ENCODE peak calls at places on chromosomes 11 and 22, in eight cellular contexts. J is dorsolateral prefrontal cortex; Q is SJSA1; A is CD8-positive, alpha-beta T cell; R is brain microvascular endothelial cell; Z is epithelial cell of proximal tubule; Y is body of pancreas; B is neuronal stem cell. W is an unnamed sample.

GRCh38 chr11:97722721-97723120 is 1298.0 kb upstream of the CNTN5 start:
- DNase-seq in J (no peak), Q (no peak), A (no peak), R (no peak), Z (no peak), Y (no peak), B (no peak), W (no peak)

GRCh38 chr11:28673687-28674431 is 565.7 kb downstream of the METTL15 start:
- DNase-seq in J (no peak), Q (no peak), A (no peak), R (no peak), Z (no peak), Y (no peak), B (no peak), W (no peak)

GRCh38 chr11:132716037-132716436 is 816.3 kb downstream of the OPCML start:
- DNase-seq in J (no peak), Q (no peak), A (no peak), R (no peak), Z (no peak), Y (no peak), B (no peak), W (no peak)

GRCh38 chr11:130849215-130849568 is 67.1 kb downstream of the SNX19 start:
- DNase-seq in J (peak), Q (no peak), A (no peak), R (no peak), Z (no peak), Y (no peak), B (no peak), W (no peak)

GRCh38 chr11:17531071-17531817 is 13.0 kb downstream of the USH1C start:
- DNase-seq in J (no peak), Q (no peak), A (no peak), R (no peak), Z (no peak), Y (no peak), B (no peak), W (no peak)

GRCh38 chr11:115637842-115638241 is 133.6 kb upstream of the CADM1 start:
- DNase-seq in J (no peak), Q (no peak), A (no peak), R (no peak), Z (no peak), Y (no peak), B (no peak), W (no peak)

GRCh38 chr11:61860054-61860903 is 31.1 kb downstream of the FADS3 start:
- DNase-seq in J (no peak), Q (no peak), A (no peak), R (no peak), Z (no peak), Y (peak), B (no peak), W (no peak)

GRCh38 chr11:83691387-83692088 is 405.4 kb upstream of the CCDC90B start:
- DNase-seq in J (no peak), Q (no peak), A (no peak), R (peak), Z (no peak), Y (peak), B (no peak), W (no peak)

GRCh38 chr22:23126165-23127054 is 15.4 kb downstream of the RSPH14 start:
- DNase-seq in J (no peak), Q (no peak), A (no peak), R (no peak), Z (no peak), Y (no peak), B (no peak), W (no peak)

GRCh38 chr11:35864131-35864530 is 79.7 kb upstream of the LDLRAD3 start:
- DNase-seq in J (no peak), Q (no peak), A (no peak), R (no peak), Z (no peak), Y (no peak), B (no peak), W (no peak)

GRCh38 chr11:75855191-75855590 is 40.2 kb downstream of the UVRAG start:
- DNase-seq in J (no peak), Q (no peak), A (no peak), R (no peak), Z (peak), Y (no peak), B (no peak), W (no peak)

DNA sequence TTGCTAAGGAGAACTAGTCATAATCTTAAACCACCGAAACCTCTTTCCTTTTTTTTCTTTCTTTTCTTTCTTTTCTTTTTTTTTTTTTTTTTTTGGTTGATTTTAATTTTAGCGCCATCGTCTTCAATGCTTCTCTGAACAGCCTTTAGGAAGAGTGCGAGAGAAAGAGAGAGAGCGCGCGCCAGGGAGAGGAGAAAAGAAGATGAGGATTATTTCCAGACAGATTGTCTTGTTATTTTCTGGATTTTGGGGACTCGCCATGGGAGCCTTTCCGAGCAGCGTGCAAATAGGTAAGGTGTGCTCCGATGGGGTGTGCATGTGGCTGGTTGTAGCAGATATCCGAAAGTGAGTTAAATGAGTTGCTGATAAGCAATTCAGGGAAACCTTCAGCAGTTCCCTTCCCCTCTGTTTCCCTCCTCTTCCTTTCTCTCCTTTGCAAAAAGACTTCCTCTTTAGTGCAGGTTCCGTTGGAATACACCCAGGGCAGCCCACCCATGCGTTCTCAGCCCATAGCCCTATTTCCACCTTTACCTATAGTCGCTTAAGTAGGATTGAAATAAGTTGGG is 1.0 kb downstream of the GRIA4 start:
- DNase-seq in J (no peak), Q (no peak), A (no peak), R (no peak), Z (no peak), Y (no peak), B (no peak), W (no peak)
- H3K4me3 ChIP-seq in J (peak), Q (no peak), A (no peak), R (peak), Z (peak), Y (no peak), B (peak), W (peak)

GRCh38 chr22:28051787-28052356 is 132.8 kb upstream of the PITPNB start:
- DNase-seq in J (peak), Q (peak), A (peak), R (peak), Z (no peak), Y (peak), B (peak), W (no peak)

GRCh38 chr22:28052818-28053217 is 133.8 kb upstream of the PITPNB start:
- DNase-seq in J (peak), Q (no peak), A (no peak), R (no peak), Z (no peak), Y (no peak), B (peak), W (no peak)

GRCh38 chr22:28053871-28054621 is 135.0 kb upstream of the PITPNB start:
- DNase-seq in J (no peak), Q (no peak), A (no peak), R (no peak), Z (no peak), Y (no peak), B (no peak), W (no peak)

GRCh38 chr22:28048529-28048928 is 129.5 kb upstream of the PITPNB start:
- DNase-seq in J (no peak), Q (no peak), A (no peak), R (no peak), Z (no peak), Y (no peak), B (no peak), W (no peak)

DNA sequence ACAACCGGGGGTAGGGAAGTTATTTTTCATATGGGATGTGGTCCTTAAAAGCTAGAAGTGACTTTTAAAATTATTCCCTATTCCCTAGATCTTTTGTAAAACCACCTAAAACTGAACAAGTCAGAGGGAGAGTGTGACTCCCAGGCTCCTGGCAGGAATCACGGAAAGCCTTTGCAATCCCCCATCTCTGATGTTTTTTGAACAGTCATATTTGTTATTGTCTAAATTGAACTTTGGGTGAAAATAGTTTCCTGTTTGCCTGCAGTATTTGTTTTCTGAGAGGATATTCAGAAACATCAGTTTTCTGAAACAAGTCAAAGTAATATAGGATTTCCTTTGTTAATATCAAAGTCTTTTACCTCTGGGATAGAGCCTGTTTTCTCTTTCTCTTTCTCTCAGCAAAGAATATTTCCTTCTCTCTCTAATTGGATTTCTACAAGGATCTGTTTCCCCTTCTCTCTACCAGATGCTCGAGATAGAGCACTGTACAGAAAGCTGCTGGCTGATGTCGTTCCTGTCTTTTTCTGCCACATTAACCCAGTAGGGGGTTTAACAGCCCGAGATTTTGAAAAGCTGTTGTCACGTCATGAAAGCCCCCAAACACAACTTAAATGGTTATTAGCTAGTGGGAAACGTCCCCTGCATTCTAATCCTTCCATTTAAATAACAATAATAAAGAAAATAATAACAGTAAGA is 132.2 kb upstream of the PITPNB start:
- DNase-seq in J (no peak), Q (no peak), A (no peak), R (no peak), Z (no peak), Y (no peak), B (no peak), W (no peak)
- H3K4me3 ChIP-seq in J (no peak), Q (no peak), A (no peak), R (no peak), Z (no peak), Y (no peak), B (no peak), W (no peak)

DNA sequence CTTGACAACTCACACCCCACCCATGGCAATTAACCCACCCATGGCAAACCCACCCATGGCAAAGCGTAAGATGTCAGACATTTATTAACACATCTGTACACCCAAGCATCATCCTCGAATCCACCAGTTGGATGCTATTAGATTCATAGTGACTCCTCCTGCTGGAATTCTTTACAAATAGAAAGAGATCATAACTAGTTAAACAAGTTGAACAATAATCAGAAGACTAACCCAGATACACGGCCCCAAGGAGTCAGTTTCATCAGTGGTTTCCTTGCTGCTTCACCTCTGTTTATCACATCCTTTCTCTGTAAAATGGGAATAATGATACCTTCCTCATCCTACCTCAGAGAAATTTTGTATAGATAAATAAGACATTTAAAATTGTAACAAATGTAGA is 5.1 kb downstream of the GTPBP1 start:
- DNase-seq in J (no peak), Q (no peak), A (no peak), R (no peak), Z (no peak), Y (no peak), B (no peak), W (no peak)
- H3K4me3 ChIP-seq in J (no peak), Q (no peak), A (no peak), R (no peak), Z (no peak), Y (no peak), B (no peak), W (no peak)

GRCh38 chr22:35482974-35483373 is 57.7 kb upstream of the RASD2 start:
- DNase-seq in J (no peak), Q (no peak), A (no peak), R (no peak), Z (no peak), Y (no peak), B (no peak), W (no peak)

GRCh38 chr22:35483730-35484129 is 56.9 kb upstream of the RASD2 start:
- DNase-seq in J (no peak), Q (no peak), A (no peak), R (no peak), Z (no peak), Y (no peak), B (no peak), W (no peak)

GRCh38 chr22:35480143-35480542 is 60.5 kb upstream of the RASD2 start:
- DNase-seq in J (no peak), Q (no peak), A (no peak), R (no peak), Z (peak), Y (peak), B (no peak), W (no peak)

GRCh38 chr22:35480627-35481565 is 59.7 kb upstream of the RASD2 start:
- DNase-seq in J (peak), Q (no peak), A (no peak), R (no peak), Z (no peak), Y (no peak), B (no peak), W (no peak)

GRCh38 chr22:35482311-35482710 is 58.3 kb upstream of the RASD2 start:
- DNase-seq in J (no peak), Q (no peak), A (no peak), R (no peak), Z (no peak), Y (no peak), B (no peak), W (no peak)
- H3K4me3 ChIP-seq in J (no peak), Q (no peak), A (no peak), R (no peak), Z (no peak), Y (no peak), B (no peak), W (no peak)

GRCh38 chr11:126534141-126534805 is 178.8 kb downstream of the ST3GAL4 start:
- DNase-seq in J (no peak), Q (no peak), A (no peak), R (no peak), Z (no peak), Y (no peak), B (no peak), W (no peak)
- H3K4me3 ChIP-seq in J (no peak), Q (no peak), A (no peak), R (no peak), Z (no peak), Y (no peak), B (no peak), W (no peak)

GRCh38 chr11:66616379-66617147 is at the start of gene RBM14:
- DNase-seq in J (peak), Q (peak), A (peak), R (peak), Z (peak), Y (peak), B (peak), W (peak)
- H3K4me3 ChIP-seq in J (peak), Q (peak), A (peak), R (peak), Z (peak), Y (peak), B (peak), W (peak)

DNA sequence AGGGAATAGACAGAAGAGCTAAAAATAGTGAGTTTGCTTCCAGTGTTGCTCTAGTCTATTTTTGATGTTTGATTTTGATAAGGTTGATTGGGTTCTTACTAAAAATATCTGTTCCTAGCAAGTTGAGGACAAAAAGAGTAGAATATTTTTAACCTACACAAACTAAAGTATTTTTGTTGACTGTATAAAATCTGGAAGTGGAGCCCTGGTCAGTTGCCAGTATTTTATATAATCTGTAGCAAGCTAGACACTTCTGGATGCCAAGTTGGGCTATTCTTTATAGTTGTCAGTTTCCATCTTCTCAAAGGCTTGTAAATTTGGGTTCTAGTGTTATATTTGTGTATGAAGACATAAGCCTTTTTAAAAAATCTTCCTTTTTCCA is 56.6 kb downstream of the HSD17B12 start:
- DNase-seq in J (no peak), Q (no peak), A (no peak), R (no peak), Z (no peak), Y (no peak), B (no peak), W (no peak)
- H3K4me3 ChIP-seq in J (peak), Q (no peak), A (no peak), R (no peak), Z (no peak), Y (no peak), B (no peak), W (no peak)

GRCh38 chr11:48066881-48067800 is 86.8 kb downstream of the PTPRJ start:
- DNase-seq in J (no peak), Q (no peak), A (no peak), R (no peak), Z (no peak), Y (no peak), B (no peak), W (no peak)
- H3K4me3 ChIP-seq in J (no peak), Q (no peak), A (no peak), R (no peak), Z (no peak), Y (no peak), B (no peak), W (peak)

GRCh38 chr11:44885065-44885777 is 65.5 kb downstream of the TP53I11 start:
- DNase-seq in J (no peak), Q (no peak), A (no peak), R (no peak), Z (no peak), Y (no peak), B (no peak), W (no peak)

GRCh38 chr11:44884056-44884455 is 66.6 kb downstream of the TP53I11 start:
- DNase-seq in J (no peak), Q (no peak), A (no peak), R (no peak), Z (no peak), Y (no peak), B (no peak), W (no peak)

GRCh38 chr11:44880953-44881352 is 69.7 kb downstream of the TP53I11 start:
- DNase-seq in J (no peak), Q (no peak), A (no peak), R (no peak), Z (no peak), Y (no peak), B (no peak), W (no peak)

GRCh38 chr11:44885919-44886318 is 64.8 kb downstream of the TP53I11 start:
- DNase-seq in J (no peak), Q (no peak), A (no peak), R (no peak), Z (no peak), Y (no peak), B (no peak), W (no peak)

DNA sequence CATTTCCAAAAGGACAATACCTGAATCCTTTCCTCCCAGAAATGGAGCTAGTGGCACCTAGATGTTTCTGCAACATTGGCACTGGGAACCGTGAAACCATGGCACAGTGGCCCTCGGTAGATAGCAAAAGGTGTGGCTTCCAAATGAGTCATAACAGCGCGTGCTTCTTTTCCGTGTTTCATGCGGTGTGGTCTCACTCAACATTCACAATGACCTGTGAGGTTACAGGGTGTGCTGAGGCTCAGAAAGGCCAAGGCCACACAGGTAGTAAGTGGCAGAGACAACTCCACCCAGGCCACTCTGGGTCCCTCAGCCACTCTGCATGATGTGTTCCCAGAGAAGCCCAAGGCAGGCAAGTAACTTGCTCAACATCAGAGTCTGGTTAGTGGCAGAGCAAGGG is 67.4 kb downstream of the TP53I11 start:
- DNase-seq in J (no peak), Q (peak), A (no peak), R (no peak), Z (no peak), Y (no peak), B (no peak), W (no peak)
- H3K4me3 ChIP-seq in J (no peak), Q (no peak), A (no peak), R (no peak), Z (no peak), Y (no peak), B (no peak), W (no peak)

DNA sequence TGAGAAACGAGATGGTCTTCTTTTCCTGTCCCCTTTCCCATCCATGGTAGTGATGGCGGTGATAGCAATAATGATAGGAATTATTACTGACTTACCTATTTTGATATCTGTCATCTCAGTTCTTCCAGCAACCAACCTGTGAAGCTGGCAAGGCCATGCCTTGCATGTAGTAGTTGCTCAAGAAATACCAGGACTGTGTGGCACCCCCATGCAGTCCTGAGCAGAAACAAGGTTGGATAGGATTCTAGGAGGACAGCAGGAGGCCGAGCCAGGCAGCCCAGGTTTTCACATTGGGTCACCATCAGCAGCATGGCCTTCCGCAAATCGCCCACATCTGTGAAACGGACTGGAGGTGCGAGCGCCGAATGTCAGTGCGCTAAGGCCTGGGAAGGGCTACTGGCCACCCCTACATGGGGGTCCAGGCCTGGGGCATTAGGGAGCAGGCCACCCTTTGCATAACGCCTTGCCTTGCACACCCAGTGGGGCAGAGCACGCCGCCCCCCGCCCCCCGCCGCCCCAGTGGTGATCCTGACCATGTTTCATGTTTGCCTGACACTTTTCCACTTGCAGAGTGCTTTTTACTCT is 2.5 kb downstream of the GRK2 start:
- DNase-seq in J (no peak), Q (no peak), A (no peak), R (no peak), Z (no peak), Y (no peak), B (no peak), W (peak)
- H3K4me3 ChIP-seq in J (no peak), Q (no peak), A (peak), R (no peak), Z (no peak), Y (no peak), B (no peak), W (peak)

W was measured in lower lobe of right lung.